ENCODE peak calls at places on chromosomes 3 and 15, in four cellular contexts. C is IMR-90, M is mesendoderm, J is H1. R is an unnamed sample.

GRCh38 chr3:134976948-134977347 is 181.9 kb downstream of the EPHB1 start:
- DNase-seq in J (no peak), C (no peak), M (peak; percentile 37), R (no peak)

GRCh38 chr3:13547591-13548371 is 1.1 kb upstream of the FBLN2 start:
- DNase-seq in M (peak; percentile 57), C (no peak), J (no peak), R (peak; percentile 86)

GRCh38 chr15:90219421-90220141 is 14.2 kb downstream of the CIB1 start:
- DNase-seq in M (peak; percentile 52), C (no peak), J (no peak), R (peak; percentile 70)

GRCh38 chr3:71724584-71725278 is 471 bp downstream of the EIF4E3 start:
- DNase-seq in J (no peak), C (no peak), M (no peak), R (no peak)

GRCh38 chr3:135792174-135792573 is 173.4 kb upstream of the PPP2R3A start:
- DNase-seq in C (no peak), M (peak; percentile 29), J (no peak), R (peak; percentile 42)

GRCh38 chr15:67109141-67110034 is 44.0 kb downstream of the SMAD3 start:
- DNase-seq in C (peak; percentile 99), J (no peak), M (peak; percentile 65), R (no peak)

GRCh38 chr15:50051811-50052419 is 67.1 kb downstream of the ATP8B4 start:
- DNase-seq in M (peak; percentile 66), C (peak; percentile 91), J (no peak), R (peak; percentile 41)

GRCh38 chr15:68396068-68396467 is 35.9 kb downstream of the ITGA11 start:
- DNase-seq in J (no peak), M (no peak), C (no peak), R (no peak)

GRCh38 chr15:43514241-43515057 is 3.0 kb upstream of the MAP1A start:
- DNase-seq in J (no peak), M (peak; percentile 76), C (peak; percentile 49), R (peak; percentile 67)

GRCh38 chr3:127445581-127446368 is 144.8 kb downstream of the TPRA1 start:
- DNase-seq in C (no peak), M (no peak), J (no peak), R (peak; percentile 21)

GRCh38 chr3:11602886-11603285 is 40.8 kb downstream of the VGLL4 start:
- DNase-seq in C (no peak), J (no peak), M (no peak), R (no peak)

DNA sequence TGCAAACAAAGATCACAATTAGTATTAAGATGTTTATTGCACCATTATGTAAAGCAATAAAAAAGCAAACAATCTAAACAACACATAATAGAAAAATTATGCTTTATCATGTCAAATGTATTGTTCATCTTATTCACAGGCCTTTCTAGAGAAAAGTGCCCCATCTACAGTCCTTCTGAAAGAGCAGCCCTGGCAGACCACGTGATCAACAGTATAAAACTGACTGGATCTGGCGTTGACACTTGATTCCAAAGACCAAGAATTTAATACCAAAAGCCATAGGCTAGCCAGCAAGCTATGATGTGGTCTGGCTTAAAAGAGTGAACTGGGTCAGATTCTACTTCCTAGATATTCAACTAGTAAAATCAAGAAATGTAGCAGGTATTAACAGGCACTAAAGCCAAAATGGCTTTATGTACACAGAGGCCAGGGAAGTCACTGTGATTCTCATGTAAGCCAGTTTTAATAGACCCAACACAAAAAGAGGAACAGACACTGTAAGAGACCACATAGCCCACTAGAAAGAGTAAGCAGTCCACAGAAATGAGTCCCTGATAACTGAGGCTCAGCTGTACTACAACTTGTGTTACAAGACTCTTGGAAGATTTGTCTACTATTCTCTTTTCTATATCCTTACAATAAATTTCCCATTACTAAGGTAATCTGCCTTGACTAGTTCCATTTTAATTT is 32.5 kb downstream of the DMXL2 start:
- DNase-seq in M (no peak), C (no peak), J (no peak), R (no peak)
- H3K56ac ChIP-seq in M (no peak overlapping the region), C (no peak overlapping the region), J (no peak overlapping the region), R (no peak overlapping the region)

DNA sequence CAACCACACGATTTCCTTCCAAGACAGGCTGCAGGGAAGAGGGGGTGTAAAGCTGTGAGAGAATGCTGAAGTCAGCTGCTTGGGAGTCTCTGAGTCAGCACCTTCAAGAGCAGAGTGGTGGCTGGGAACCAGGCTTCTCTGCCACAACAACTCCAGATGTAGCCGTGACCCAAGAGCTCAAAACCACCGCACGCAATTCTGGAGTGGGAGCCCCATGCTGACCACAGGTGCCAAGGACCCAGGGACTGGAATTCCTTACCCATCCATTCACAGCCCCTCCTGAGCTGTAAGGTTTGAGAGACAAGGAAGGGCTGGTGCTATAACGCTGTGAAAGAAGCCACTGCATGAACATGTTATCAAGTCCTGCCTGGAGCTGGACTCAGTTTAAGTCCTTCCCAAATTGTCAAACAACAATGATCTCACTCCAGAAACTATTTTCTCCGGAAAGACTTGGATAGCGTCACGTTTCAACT is 61.4 kb downstream of the UMPS start:
- DNase-seq in C (peak; percentile 95), M (no peak), J (no peak), R (no peak)
- H3K56ac ChIP-seq in C (no peak overlapping the region), M (no peak overlapping the region), J (no peak overlapping the region), R (no peak overlapping the region)

GRCh38 chr3:23387286-23387918 is 184.3 kb downstream of the UBE2E2 start:
- DNase-seq in C (no peak), J (no peak), M (no peak), R (no peak)

GRCh38 chr3:23389089-23389488 is 186.0 kb downstream of the UBE2E2 start:
- DNase-seq in J (peak; percentile 43), M (peak; percentile 36), C (no peak), R (peak; percentile 73)

GRCh38 chr3:23390989-23391388 is 187.9 kb downstream of the UBE2E2 start:
- DNase-seq in M (no peak), J (no peak), C (no peak), R (no peak)

GRCh38 chr3:23390446-23390845 is 187.3 kb downstream of the UBE2E2 start:
- DNase-seq in J (no peak), M (no peak), C (no peak), R (no peak)

DNA sequence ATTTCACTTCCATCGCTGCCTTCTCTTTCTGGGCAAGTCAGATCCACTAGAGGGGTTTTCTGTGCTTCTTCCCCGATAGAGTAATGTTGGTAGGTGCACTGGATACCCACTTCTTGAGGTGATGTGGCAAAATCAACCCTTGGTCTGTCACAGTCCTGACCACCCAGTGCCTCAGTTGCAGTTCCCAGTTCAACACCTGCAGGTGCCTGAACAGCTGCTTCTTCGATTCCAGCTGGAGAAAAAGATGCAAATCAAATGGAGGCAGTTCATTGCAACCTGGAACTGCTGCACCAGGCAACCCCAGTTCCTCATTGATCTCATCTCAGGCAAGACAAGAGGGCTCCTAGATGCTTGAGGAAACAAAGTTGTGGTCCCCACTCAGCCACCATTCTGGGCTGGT is 186.6 kb downstream of the UBE2E2 start:
- DNase-seq in J (no peak), C (no peak), M (no peak), R (no peak)
- H3K56ac ChIP-seq in J (no peak overlapping the region), C (no peak overlapping the region), M (no peak overlapping the region), R (no peak overlapping the region)

DNA sequence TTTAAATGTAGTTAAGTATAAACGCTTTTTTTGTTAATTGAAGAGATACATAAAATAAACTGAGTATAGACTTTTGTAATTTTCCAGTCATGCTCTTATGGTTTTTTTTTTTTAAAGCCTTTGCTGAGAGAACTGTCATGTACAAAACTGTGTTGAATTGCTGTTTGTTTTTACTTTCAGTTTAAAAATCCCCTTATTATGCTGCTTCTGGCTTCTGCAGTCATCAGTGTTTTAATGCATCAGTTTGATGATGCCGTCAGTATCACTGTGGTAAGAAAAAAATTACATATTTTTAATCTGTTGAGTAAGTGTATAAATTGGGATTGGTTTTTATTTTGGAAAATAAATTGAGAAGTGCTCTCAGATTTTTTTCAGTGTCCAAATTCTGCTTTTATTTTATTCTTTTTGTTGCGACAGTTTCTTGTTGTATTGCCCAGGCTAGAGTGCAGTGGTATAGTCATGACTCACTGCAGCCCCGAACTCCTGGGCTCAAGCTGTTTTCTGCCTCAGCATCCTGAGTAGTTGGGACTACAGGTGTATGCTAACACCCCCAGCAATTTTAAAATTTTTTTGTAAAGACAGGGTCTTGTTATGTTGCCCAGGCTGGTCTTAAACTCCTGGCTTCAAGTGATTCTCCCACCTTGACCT is 40.7 kb downstream of the ATP2C1 start:
- DNase-seq in C (peak; percentile 31), J (no peak), M (no peak), R (no peak)
- H3K56ac ChIP-seq in C (no peak overlapping the region), J (no peak overlapping the region), M (no peak overlapping the region), R (no peak overlapping the region)

DNA sequence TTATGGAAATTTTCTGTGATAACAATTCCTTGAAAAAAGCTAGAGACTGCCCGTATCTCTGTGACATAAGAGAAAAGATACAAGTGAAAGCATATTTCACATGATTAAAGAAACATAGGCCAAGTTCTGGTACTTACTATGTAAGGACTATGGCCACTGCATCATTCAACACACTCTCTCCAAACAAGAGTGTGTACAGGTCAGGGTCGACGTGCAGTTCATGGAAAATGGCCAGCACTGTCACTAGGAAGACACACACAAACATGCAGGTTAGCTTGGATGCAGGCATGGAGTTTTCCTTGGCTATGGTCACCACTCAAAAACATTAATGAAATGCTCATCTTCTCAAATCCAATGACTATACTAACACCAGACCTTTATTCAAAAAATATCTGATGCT is 196.2 kb downstream of the SLC9A9 start:
- DNase-seq in M (no peak), J (no peak), C (no peak), R (no peak)
- H3K56ac ChIP-seq in M (no peak overlapping the region), J (no peak overlapping the region), C (no peak overlapping the region), R (no peak overlapping the region)

GRCh38 chr3:182234881-182235280 is 523.2 kb downstream of the SOX2 start:
- DNase-seq in C (no peak), J (no peak), M (no peak), R (no peak)
- H3K56ac ChIP-seq in C (no peak overlapping the region), J (no peak overlapping the region), M (no peak overlapping the region), R (no peak overlapping the region)

DNA sequence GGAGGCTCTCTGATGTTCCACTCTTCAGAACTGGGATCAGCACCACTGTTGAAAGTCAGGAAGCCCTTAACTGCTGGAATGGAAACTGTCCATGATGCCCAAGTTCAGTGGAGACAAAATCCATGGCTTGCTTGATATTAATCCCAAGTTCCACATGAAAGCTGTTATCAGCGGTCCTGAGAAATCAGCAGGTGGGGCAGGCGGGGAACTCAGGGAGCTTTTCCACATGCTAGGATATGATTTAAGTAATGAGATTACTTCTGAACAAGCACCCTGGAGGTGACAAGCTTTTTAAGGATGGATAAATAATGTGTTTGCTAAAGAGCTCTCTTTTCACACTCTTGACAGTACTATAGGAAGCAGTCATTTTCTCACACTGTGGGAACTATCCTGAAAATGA is 82.9 kb downstream of the CYP19A1 start:
- DNase-seq in C (no peak), M (no peak), J (no peak), R (no peak)
- H3K56ac ChIP-seq in C (no peak overlapping the region), M (no peak overlapping the region), J (no peak overlapping the region), R (no peak overlapping the region)

R was measured in H9.